ENCODE peak calls at places on chromosomes 11 and 22, in ten cellular contexts. W is OCI-LY7, O is K562, J is left ventricle myocardium inferior, G is breast epithelium, M is fibroblast of lung, K is heart left ventricle, E is prostate gland, L is right lobe of liver, R is GM23338. B is an unnamed sample. For H3K4me1, the result is how much of the 10 kb centered on the place peaks cover.

GRCh38 chr11:2298795-2299747 is 2.6 kb downstream of the C11orf21 start:
- DNase-seq in W (no peak), O (peak), J (no peak), G (peak), M (no peak), K (peak), E (peak), L (no peak), R (peak), B (no peak)

GRCh38 chr11:118705111-118705741 is 25.8 kb upstream of the TREH start:
- DNase-seq in W (peak), O (no peak), J (no peak), G (no peak), M (no peak), K (no peak), E (no peak), L (no peak), R (no peak), B (no peak)

GRCh38 chr22:43521716-43522115 is 109.9 kb downstream of the MPPED1 start:
- DNase-seq in W (no peak), O (no peak), J (no peak), G (no peak), M (no peak), K (no peak), E (no peak), L (no peak), R (no peak), B (no peak)

GRCh38 chr11:76270387-76270786 is 64.1 kb upstream of the WNT11 start:
- DNase-seq in W (no peak), O (no peak), J (no peak), G (no peak), M (no peak), K (no peak), E (no peak), L (no peak), R (no peak), B (no peak)

GRCh38 chr22:41074061-41074460 is 18.3 kb upstream of the EP300 start:
- DNase-seq in W (no peak), O (no peak), J (no peak), G (no peak), M (no peak), K (no peak), E (no peak), L (no peak), R (no peak), B (no peak)

GRCh38 chr11:32555885-32556284 is 27.7 kb upstream of the EIF3M start:
- DNase-seq in W (no peak), O (no peak), J (no peak), G (no peak), M (no peak), K (no peak), E (no peak), L (no peak), R (no peak), B (no peak)

GRCh38 chr11:70885721-70886305 is 366.6 kb downstream of the SHANK2 start:
- DNase-seq in W (no peak), O (no peak), J (no peak), G (no peak), M (no peak), K (no peak), E (no peak), L (no peak), R (no peak), B (peak)

GRCh38 chr11:10379433-10379832 is 74.6 kb downstream of the ADM start:
- DNase-seq in W (no peak), O (no peak), J (no peak), G (no peak), M (peak), K (no peak), E (no peak), L (no peak), R (no peak), B (no peak)

GRCh38 chr22:44297662-44298061 is 15.1 kb downstream of the SHISAL1 start:
- DNase-seq in W (no peak), O (no peak), J (no peak), G (no peak), M (no peak), K (no peak), E (no peak), L (no peak), R (no peak), B (peak)

GRCh38 chr11:111528557-111528956 is 12.0 kb upstream of the LAYN start:
- DNase-seq in W (peak), O (no peak), J (no peak), G (no peak), M (peak), K (no peak), E (no peak), L (no peak), R (no peak), B (peak)

GRCh38 chr11:73939096-73939495 is 11.7 kb upstream of the DNAJB13 start:
- DNase-seq in W (no peak), O (no peak), J (no peak), G (no peak), M (peak), K (no peak), E (no peak), L (no peak), R (no peak), B (no peak)

GRCh38 chr11:97956904-97957303 is 1063.8 kb upstream of the CNTN5 start:
- DNase-seq in W (no peak), O (no peak), J (no peak), G (no peak), M (no peak), K (no peak), E (no peak), L (no peak), R (peak), B (no peak)

GRCh38 chr11:70503878-70504240 is 105.5 kb downstream of the CTTN start:
- DNase-seq in W (no peak), O (peak), J (peak), G (no peak), M (no peak), K (no peak), E (no peak), L (peak), R (peak), B (no peak)

GRCh38 chr11:19846654-19847330 is 134.2 kb downstream of the NAV2 start:
- DNase-seq in W (no peak), O (no peak), J (peak), G (no peak), M (peak), K (peak), E (no peak), L (no peak), R (peak), B (no peak)

GRCh38 chr11:37786214-37786755 is 1188.2 kb upstream of the RAG2 start:
- DNase-seq in W (no peak), O (no peak), J (no peak), G (no peak), M (peak), K (no peak), E (no peak), L (no peak), R (no peak), B (no peak)

GRCh38 chr22:46105494-46106278 is 44.6 kb upstream of the PPARA start:
- DNase-seq in W (no peak), O (no peak), J (peak), G (peak), M (peak), K (no peak), E (peak), L (peak), R (no peak), B (no peak)
- H3K4me1 ChIP-seq in W (under half), O (half or more), J (half or more), G (half or more), M (half or more), K (half or more), E (half or more), L (under half), R (under half), B (under half)

GRCh38 chr11:13259374-13259773 is 18.2 kb upstream of the BMAL1 start:
- DNase-seq in W (no peak), O (no peak), J (no peak), G (no peak), M (no peak), K (no peak), E (no peak), L (no peak), R (no peak), B (no peak)

GRCh38 chr11:13260196-13260962 is 17.2 kb upstream of the BMAL1 start:
- DNase-seq in W (no peak), O (no peak), J (no peak), G (no peak), M (peak), K (no peak), E (no peak), L (no peak), R (peak), B (no peak)

GRCh38 chr11:13262096-13262495 is 15.5 kb upstream of the BMAL1 start:
- DNase-seq in W (no peak), O (no peak), J (no peak), G (no peak), M (peak), K (no peak), E (no peak), L (no peak), R (no peak), B (no peak)

GRCh38 chr11:13260963-13261599 is 16.5 kb upstream of the BMAL1 start:
- DNase-seq in W (no peak), O (no peak), J (peak), G (no peak), M (peak), K (peak), E (no peak), L (no peak), R (no peak), B (no peak)

DNA sequence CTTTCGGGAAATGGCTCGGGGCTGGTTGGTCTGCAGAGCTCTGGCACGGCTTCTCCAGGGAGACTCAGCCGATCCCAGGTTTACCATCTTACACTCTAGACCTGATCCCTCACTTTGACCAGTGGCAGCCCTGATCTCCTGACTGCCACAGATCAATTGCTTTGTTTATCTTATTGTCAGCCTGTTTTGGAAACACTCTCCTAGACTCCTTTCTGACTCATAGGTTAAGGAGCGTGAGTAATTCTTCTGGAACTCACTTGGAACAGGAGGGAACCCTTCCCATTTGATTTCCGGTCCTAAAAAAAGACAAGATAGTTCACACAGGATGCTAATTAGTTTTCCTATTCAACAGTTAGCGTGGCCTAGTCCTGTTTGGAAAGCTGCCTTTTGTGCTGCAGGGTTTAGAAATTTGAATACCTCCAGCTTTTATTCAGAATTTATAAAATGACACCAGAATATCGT is 16.0 kb upstream of the BMAL1 start:
- DNase-seq in W (no peak), O (no peak), J (no peak), G (no peak), M (peak), K (no peak), E (no peak), L (no peak), R (no peak), B (peak)
- H3K4me3 ChIP-seq in W (no peak), O (no peak), J (peak), G (peak), M (no peak), K (no peak), E (no peak), L (no peak), R (no peak), B (no peak)

DNA sequence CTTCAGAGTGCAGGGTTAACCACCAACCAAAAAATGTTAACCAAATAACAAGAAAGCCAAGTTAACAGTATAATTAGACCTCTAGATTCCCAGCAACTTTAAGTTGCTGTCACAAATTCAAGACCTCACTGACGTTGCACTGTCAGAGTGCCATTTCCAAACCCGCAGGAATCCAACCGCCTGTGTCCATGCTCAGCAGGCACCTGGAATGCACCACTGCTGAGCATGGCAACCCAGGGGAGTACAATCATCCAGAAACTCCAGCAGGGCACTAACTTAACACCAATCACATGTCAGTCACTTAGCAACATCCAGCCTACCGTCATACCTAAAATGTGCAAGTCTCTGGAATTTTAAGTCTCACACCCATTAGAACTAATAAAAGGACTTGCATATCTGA is 48.9 kb downstream of the SMCO4 start:
- DNase-seq in W (no peak), O (no peak), J (no peak), G (no peak), M (peak), K (no peak), E (no peak), L (no peak), R (no peak), B (peak)
- H3K4me1 ChIP-seq in W (under half), O (under half), J (under half), G (under half), M (under half), K (under half), E (under half), L (under half), R (half or more), B (under half)

DNA sequence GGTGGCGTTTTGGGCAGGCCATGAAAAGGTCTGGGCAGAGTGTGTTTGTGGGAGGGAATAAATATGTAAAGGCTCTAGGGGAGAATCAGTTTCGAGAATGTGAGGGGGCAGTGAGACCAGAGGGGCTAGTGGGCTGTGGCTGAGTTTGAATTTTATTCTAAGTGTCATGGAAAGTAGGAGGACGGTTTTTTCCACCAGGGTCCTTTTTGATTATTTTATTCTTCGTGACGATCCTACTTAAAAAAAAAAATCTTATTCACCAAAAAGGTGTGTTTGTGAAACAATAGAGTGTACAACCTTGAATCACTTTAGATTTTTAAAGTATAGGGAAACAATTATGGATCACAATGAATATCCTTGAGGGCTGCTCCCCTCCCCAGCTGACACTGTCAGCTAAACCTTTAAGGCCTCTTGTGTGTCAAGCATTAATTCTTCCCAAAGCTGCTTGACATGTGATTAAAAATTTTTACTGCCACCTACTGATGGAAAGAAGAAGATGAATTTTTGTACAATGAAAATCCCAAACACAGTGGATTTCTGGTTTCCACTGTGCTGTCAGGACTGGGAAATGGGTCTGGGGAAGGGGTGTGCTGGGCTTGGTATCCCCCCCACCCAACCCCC is 107.5 kb upstream of the OR4B1 start:
- DNase-seq in W (peak), O (peak), J (no peak), G (no peak), M (peak), K (no peak), E (no peak), L (no peak), R (no peak), B (peak)
- H3K4me3 ChIP-seq in W (peak), O (no peak), J (peak), G (peak), M (peak), K (peak), E (no peak), L (peak), R (no peak), B (peak)

DNA sequence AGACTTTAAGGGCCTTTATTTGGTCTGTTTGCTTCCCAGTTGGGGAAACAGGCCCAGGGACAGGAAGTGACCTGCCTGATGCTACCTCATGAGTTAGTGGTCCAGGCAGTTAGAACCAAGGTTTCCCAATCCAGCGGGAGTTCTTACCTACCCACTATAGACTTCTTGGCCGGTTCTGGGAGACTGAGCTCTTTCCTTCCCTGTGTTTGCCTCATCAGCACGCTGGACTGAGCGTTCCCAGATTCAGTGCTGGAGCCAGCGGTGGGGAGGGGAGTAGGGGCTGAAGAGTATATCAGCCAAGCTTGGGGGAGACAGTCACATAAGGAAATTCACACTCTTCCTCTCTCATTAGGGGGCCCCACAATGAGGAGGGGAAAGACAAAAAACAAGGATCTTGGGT is 27.1 kb downstream of the TIMP3 start:
- DNase-seq in W (no peak), O (no peak), J (no peak), G (peak), M (no peak), K (no peak), E (no peak), L (no peak), R (no peak), B (no peak)
- H3K4me1 ChIP-seq in W (under half), O (under half), J (half or more), G (under half), M (under half), K (half or more), E (under half), L (under half), R (under half), B (under half)

GRCh38 chr11:64035581-64035980 is at the start of gene FLRT1:
- DNase-seq in W (no peak), O (peak), J (no peak), G (no peak), M (no peak), K (no peak), E (no peak), L (no peak), R (no peak), B (no peak)
- H3K4me3 ChIP-seq in W (no peak), O (no peak), J (peak), G (peak), M (no peak), K (peak), E (peak), L (peak), R (peak), B (peak)

GRCh38 chr11:57481915-57482781 is 21.8 kb downstream of the RTN4RL2 start:
- DNase-seq in W (no peak), O (no peak), J (no peak), G (no peak), M (no peak), K (no peak), E (no peak), L (no peak), R (peak), B (no peak)

GRCh38 chr11:57483570-57483934 is 23.2 kb downstream of the RTN4RL2 start:
- DNase-seq in W (no peak), O (no peak), J (no peak), G (no peak), M (no peak), K (no peak), E (no peak), L (no peak), R (no peak), B (no peak)

GRCh38 chr11:57484141-57484710 is 23.9 kb downstream of the RTN4RL2 start:
- DNase-seq in W (peak), O (no peak), J (no peak), G (no peak), M (no peak), K (no peak), E (no peak), L (no peak), R (no peak), B (no peak)

GRCh38 chr11:57481315-57481714 is 21.0 kb downstream of the RTN4RL2 start:
- DNase-seq in W (no peak), O (no peak), J (no peak), G (no peak), M (no peak), K (no peak), E (no peak), L (no peak), R (no peak), B (no peak)

DNA sequence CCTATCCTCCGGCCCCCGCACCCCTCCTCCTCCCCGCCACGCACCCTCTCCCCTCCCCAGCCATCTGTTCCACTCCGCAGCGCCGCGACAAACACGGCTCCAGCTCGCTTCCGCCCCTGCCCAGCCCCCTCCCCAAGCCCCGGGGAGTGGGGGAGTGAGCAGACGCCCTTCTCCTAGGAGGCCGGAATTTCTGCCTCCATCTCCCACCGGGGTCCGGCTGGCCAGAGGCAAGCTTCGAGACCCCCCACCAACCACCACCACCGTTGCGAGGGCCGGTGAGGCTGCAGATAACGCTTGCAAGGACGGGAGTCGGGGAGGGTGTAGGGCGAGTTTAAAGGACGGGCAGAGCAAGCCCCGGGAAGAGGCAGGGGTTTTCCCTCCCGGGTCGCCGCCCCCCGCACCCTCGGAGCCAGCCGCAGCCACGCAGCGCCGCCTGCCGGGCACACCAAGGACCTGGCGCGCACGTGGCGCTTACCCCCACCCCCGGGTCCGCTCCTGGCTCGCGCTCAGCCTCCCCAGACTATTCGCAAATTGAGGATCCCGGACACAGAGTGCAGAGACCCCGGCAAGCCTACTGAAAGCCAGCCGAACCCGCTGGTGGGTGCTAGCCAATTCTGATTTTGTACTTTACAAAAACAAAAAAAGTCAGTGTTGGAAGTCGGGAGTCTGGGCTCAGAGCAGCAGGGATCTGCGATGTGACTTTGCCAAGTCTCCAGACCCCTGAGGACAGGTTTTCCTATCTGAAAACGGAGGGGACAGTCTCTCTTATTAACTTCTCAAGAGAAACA is 22.6 kb downstream of the RTN4RL2 start:
- DNase-seq in W (peak), O (no peak), J (peak), G (no peak), M (no peak), K (no peak), E (no peak), L (no peak), R (peak), B (peak)
- H3K4me1 ChIP-seq in W (half or more), O (under half), J (under half), G (under half), M (under half), K (under half), E (under half), L (under half), R (under half), B (under half)

GRCh38 chr11:61150656-61151544 is 10.3 kb downstream of the VPS37C start:
- DNase-seq in W (no peak), O (no peak), J (no peak), G (no peak), M (no peak), K (no peak), E (no peak), L (no peak), R (peak), B (no peak)
- H3K4me3 ChIP-seq in W (no peak), O (no peak), J (no peak), G (peak), M (no peak), K (no peak), E (no peak), L (no peak), R (no peak), B (no peak)

GRCh38 chr11:94738746-94739145 is 29.4 kb upstream of the AMOTL1 start:
- DNase-seq in W (no peak), O (no peak), J (no peak), G (no peak), M (no peak), K (no peak), E (no peak), L (no peak), R (no peak), B (no peak)
- H3K4me1 ChIP-seq in W (under half), O (under half), J (half or more), G (under half), M (under half), K (under half), E (under half), L (under half), R (half or more), B (under half)

B was measured in A673.